ENCODE peak calls at places on chromosomes 1 and 21, in six cellular contexts. One of them, this sample, is unnamed. For H3K36me3, the result is how much of the 10 kb centered on the place peaks cover.

GRCh38 chr1:157580179-157580827 is 17.6 kb downstream of the FCRL4 start:
- DNase-seq in cardiac muscle cell: peak
- DNase-seq in Caco-2: peak
- DNase-seq in NT2/D1: peak
- DNase-seq in neural progenitor cell: peak
- DNase-seq in effector memory CD4-positive, alpha-beta T cell: no peak
- DNase-seq in this sample: peak

GRCh38 chr21:44888581-44889550 is 15.4 kb upstream of the PTTG1IP start:
- DNase-seq in cardiac muscle cell: no peak
- DNase-seq in Caco-2: no peak
- DNase-seq in NT2/D1: no peak
- DNase-seq in neural progenitor cell: no peak
- DNase-seq in effector memory CD4-positive, alpha-beta T cell: no peak
- DNase-seq in this sample: peak

GRCh38 chr1:6330410-6330827 is 63.1 kb downstream of the ACOT7 start:
- DNase-seq in cardiac muscle cell: peak
- DNase-seq in Caco-2: no peak
- DNase-seq in NT2/D1: no peak
- DNase-seq in neural progenitor cell: no peak
- DNase-seq in effector memory CD4-positive, alpha-beta T cell: no peak
- DNase-seq in this sample: no peak

GRCh38 chr1:100543640-100544039 is 5.7 kb downstream of the GPR88 start:
- DNase-seq in cardiac muscle cell: no peak
- DNase-seq in Caco-2: peak
- DNase-seq in NT2/D1: no peak
- DNase-seq in neural progenitor cell: peak
- DNase-seq in effector memory CD4-positive, alpha-beta T cell: no peak
- DNase-seq in this sample: peak

GRCh38 chr1:39205102-39205780 is 746 bp downstream of the MACF1 start:
- DNase-seq in cardiac muscle cell: peak
- DNase-seq in Caco-2: no peak
- DNase-seq in NT2/D1: no peak
- DNase-seq in neural progenitor cell: no peak
- DNase-seq in effector memory CD4-positive, alpha-beta T cell: peak
- DNase-seq in this sample: no peak

GRCh38 chr1:213979751-213980605 is 7.8 kb upstream of the PROX1 start:
- DNase-seq in cardiac muscle cell: no peak
- DNase-seq in Caco-2: no peak
- DNase-seq in NT2/D1: no peak
- DNase-seq in neural progenitor cell: peak
- DNase-seq in effector memory CD4-positive, alpha-beta T cell: no peak
- DNase-seq in this sample: peak

GRCh38 chr1:40774266-40774998 is 9.2 kb upstream of the KCNQ4 start:
- DNase-seq in cardiac muscle cell: peak
- DNase-seq in Caco-2: peak
- DNase-seq in NT2/D1: peak
- DNase-seq in neural progenitor cell: peak
- DNase-seq in effector memory CD4-positive, alpha-beta T cell: peak
- DNase-seq in this sample: peak

GRCh38 chr1:30380625-30380984 is 342.8 kb downstream of the MATN1 start:
- DNase-seq in cardiac muscle cell: no peak
- DNase-seq in Caco-2: no peak
- DNase-seq in NT2/D1: no peak
- DNase-seq in neural progenitor cell: no peak
- DNase-seq in effector memory CD4-positive, alpha-beta T cell: no peak
- DNase-seq in this sample: no peak

GRCh38 chr1:223709598-223709997 is 2.7 kb upstream of the CAPN2 start:
- DNase-seq in cardiac muscle cell: peak
- DNase-seq in Caco-2: no peak
- DNase-seq in NT2/D1: no peak
- DNase-seq in neural progenitor cell: no peak
- DNase-seq in effector memory CD4-positive, alpha-beta T cell: no peak
- DNase-seq in this sample: no peak

GRCh38 chr1:27314737-27315136 is 7.2 kb upstream of the TMEM222 start:
- DNase-seq in cardiac muscle cell: no peak
- DNase-seq in Caco-2: no peak
- DNase-seq in NT2/D1: no peak
- DNase-seq in neural progenitor cell: no peak
- DNase-seq in effector memory CD4-positive, alpha-beta T cell: no peak
- DNase-seq in this sample: no peak

GRCh38 chr1:220294754-220295419 is 22.6 kb upstream of the RAB3GAP2 start:
- DNase-seq in cardiac muscle cell: peak
- DNase-seq in Caco-2: no peak
- DNase-seq in NT2/D1: no peak
- DNase-seq in neural progenitor cell: no peak
- DNase-seq in effector memory CD4-positive, alpha-beta T cell: no peak
- DNase-seq in this sample: no peak

GRCh38 chr1:85894651-85895050 is 186.4 kb upstream of the ZNHIT6 start:
- DNase-seq in cardiac muscle cell: peak
- DNase-seq in Caco-2: peak
- DNase-seq in NT2/D1: peak
- DNase-seq in neural progenitor cell: peak
- DNase-seq in effector memory CD4-positive, alpha-beta T cell: no peak
- DNase-seq in this sample: peak

GRCh38 chr1:20589331-20590312 is 725 bp downstream of the CDA start:
- DNase-seq in cardiac muscle cell: peak
- DNase-seq in Caco-2: no peak
- DNase-seq in NT2/D1: no peak
- DNase-seq in neural progenitor cell: peak
- DNase-seq in effector memory CD4-positive, alpha-beta T cell: no peak
- DNase-seq in this sample: peak

GRCh38 chr21:45013271-45013841 is 61.0 kb upstream of the ADARB1 start:
- DNase-seq in cardiac muscle cell: no peak
- DNase-seq in Caco-2: peak
- DNase-seq in NT2/D1: no peak
- DNase-seq in neural progenitor cell: no peak
- DNase-seq in effector memory CD4-positive, alpha-beta T cell: no peak
- DNase-seq in this sample: peak

GRCh38 chr1:96191165-96191564 is 530.4 kb upstream of the PTBP2 start:
- DNase-seq in cardiac muscle cell: no peak
- DNase-seq in Caco-2: no peak
- DNase-seq in NT2/D1: no peak
- DNase-seq in neural progenitor cell: no peak
- DNase-seq in effector memory CD4-positive, alpha-beta T cell: no peak
- DNase-seq in this sample: no peak

GRCh38 chr1:158067651-158068050 is 74.2 kb downstream of the KIRREL1 start:
- DNase-seq in cardiac muscle cell: peak
- DNase-seq in Caco-2: no peak
- DNase-seq in NT2/D1: no peak
- DNase-seq in neural progenitor cell: peak
- DNase-seq in effector memory CD4-positive, alpha-beta T cell: no peak
- DNase-seq in this sample: no peak

GRCh38 chr1:17886838-17887441 is 131.8 kb downstream of the ACTL8 start:
- DNase-seq in cardiac muscle cell: no peak
- DNase-seq in Caco-2: no peak
- DNase-seq in NT2/D1: no peak
- DNase-seq in neural progenitor cell: no peak
- DNase-seq in effector memory CD4-positive, alpha-beta T cell: no peak
- DNase-seq in this sample: peak

GRCh38 chr1:208134491-208134890 is 109.7 kb downstream of the PLXNA2 start:
- DNase-seq in cardiac muscle cell: no peak
- DNase-seq in Caco-2: no peak
- DNase-seq in NT2/D1: no peak
- DNase-seq in neural progenitor cell: peak
- DNase-seq in effector memory CD4-positive, alpha-beta T cell: no peak
- DNase-seq in this sample: no peak

GRCh38 chr1:150960646-150961045 is 14.0 kb downstream of the CERS2 start:
- DNase-seq in cardiac muscle cell: no peak
- DNase-seq in Caco-2: no peak
- DNase-seq in NT2/D1: no peak
- DNase-seq in neural progenitor cell: no peak
- DNase-seq in effector memory CD4-positive, alpha-beta T cell: no peak
- DNase-seq in this sample: no peak
- H3K36me3 ChIP-seq in cardiac muscle cell: under half
- H3K36me3 ChIP-seq in Caco-2: under half
- H3K36me3 ChIP-seq in NT2/D1: half or more
- H3K36me3 ChIP-seq in neural progenitor cell: under half
- H3K36me3 ChIP-seq in effector memory CD4-positive, alpha-beta T cell: half or more
- H3K36me3 ChIP-seq in this sample: under half

GRCh38 chr1:32105338-32105737 is 2.5 kb upstream of the KPNA6 start:
- DNase-seq in cardiac muscle cell: no peak
- DNase-seq in Caco-2: no peak
- DNase-seq in NT2/D1: no peak
- DNase-seq in neural progenitor cell: no peak
- DNase-seq in effector memory CD4-positive, alpha-beta T cell: no peak
- DNase-seq in this sample: no peak

GRCh38 chr1:32106663-32107273 is 1.1 kb upstream of the KPNA6 start:
- DNase-seq in cardiac muscle cell: no peak
- DNase-seq in Caco-2: no peak
- DNase-seq in NT2/D1: no peak
- DNase-seq in neural progenitor cell: no peak
- DNase-seq in effector memory CD4-positive, alpha-beta T cell: no peak
- DNase-seq in this sample: no peak

GRCh38 chr1:32101233-32101681 is 6.6 kb upstream of the KPNA6 start:
- DNase-seq in cardiac muscle cell: peak
- DNase-seq in Caco-2: peak
- DNase-seq in NT2/D1: no peak
- DNase-seq in neural progenitor cell: no peak
- DNase-seq in effector memory CD4-positive, alpha-beta T cell: no peak
- DNase-seq in this sample: no peak

GRCh38 chr1:32100359-32100758 is 7.5 kb upstream of the KPNA6 start:
- DNase-seq in cardiac muscle cell: peak
- DNase-seq in Caco-2: no peak
- DNase-seq in NT2/D1: no peak
- DNase-seq in neural progenitor cell: no peak
- DNase-seq in effector memory CD4-positive, alpha-beta T cell: no peak
- DNase-seq in this sample: no peak

GRCh38 chr1:32104127-32104526 is 3.7 kb upstream of the KPNA6 start:
- DNase-seq in cardiac muscle cell: no peak
- DNase-seq in Caco-2: peak
- DNase-seq in NT2/D1: no peak
- DNase-seq in neural progenitor cell: no peak
- DNase-seq in effector memory CD4-positive, alpha-beta T cell: no peak
- DNase-seq in this sample: peak
- H3K36me3 ChIP-seq in cardiac muscle cell: under half
- H3K36me3 ChIP-seq in Caco-2: under half
- H3K36me3 ChIP-seq in NT2/D1: under half
- H3K36me3 ChIP-seq in neural progenitor cell: under half
- H3K36me3 ChIP-seq in effector memory CD4-positive, alpha-beta T cell: under half
- H3K36me3 ChIP-seq in this sample: under half

GRCh38 chr1:24980836-24981631 is 51.0 kb upstream of the RUNX3 start:
- DNase-seq in cardiac muscle cell: no peak
- DNase-seq in Caco-2: no peak
- DNase-seq in NT2/D1: no peak
- DNase-seq in neural progenitor cell: no peak
- DNase-seq in effector memory CD4-positive, alpha-beta T cell: no peak
- DNase-seq in this sample: no peak
- H3K36me3 ChIP-seq in cardiac muscle cell: under half
- H3K36me3 ChIP-seq in Caco-2: under half
- H3K36me3 ChIP-seq in NT2/D1: under half
- H3K36me3 ChIP-seq in neural progenitor cell: under half
- H3K36me3 ChIP-seq in effector memory CD4-positive, alpha-beta T cell: under half
- H3K36me3 ChIP-seq in this sample: under half

DNA sequence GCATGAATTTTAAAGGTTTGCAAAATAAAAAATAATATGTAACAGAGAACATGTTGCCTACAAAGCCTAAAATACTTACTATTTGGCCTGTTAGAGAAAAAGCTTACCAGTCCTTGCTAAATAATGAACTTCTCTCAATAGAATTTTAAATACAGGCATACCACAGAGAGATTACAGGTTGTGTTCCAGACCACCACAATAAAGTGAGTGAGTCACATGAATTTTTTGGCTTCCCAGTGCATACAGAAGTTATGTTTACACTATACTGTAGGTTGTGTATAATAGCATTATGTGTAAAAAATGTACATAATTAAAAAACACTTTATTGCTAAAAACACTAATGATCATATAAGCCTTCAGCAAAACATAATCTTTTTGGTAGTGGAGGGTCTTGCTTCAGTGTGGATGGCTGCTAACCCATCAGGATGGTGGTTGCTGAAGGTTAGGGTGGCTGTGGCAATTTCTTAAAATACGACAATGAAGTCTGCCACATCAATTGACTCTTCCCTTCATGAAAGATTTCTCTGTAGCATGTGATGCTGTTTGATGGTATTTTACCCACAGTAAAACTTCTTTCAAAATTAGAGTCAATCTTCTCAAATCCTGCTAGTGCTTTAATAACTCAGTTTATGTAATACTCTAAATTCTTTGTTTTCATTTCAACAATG is 48.6 kb downstream of the SCYL3 start:
- DNase-seq in cardiac muscle cell: no peak
- DNase-seq in Caco-2: no peak
- DNase-seq in NT2/D1: no peak
- DNase-seq in neural progenitor cell: no peak
- DNase-seq in effector memory CD4-positive, alpha-beta T cell: no peak
- DNase-seq in this sample: no peak
- H3K36me3 ChIP-seq in cardiac muscle cell: under half
- H3K36me3 ChIP-seq in Caco-2: under half
- H3K36me3 ChIP-seq in NT2/D1: half or more
- H3K36me3 ChIP-seq in neural progenitor cell: under half
- H3K36me3 ChIP-seq in effector memory CD4-positive, alpha-beta T cell: under half
- H3K36me3 ChIP-seq in this sample: under half

DNA sequence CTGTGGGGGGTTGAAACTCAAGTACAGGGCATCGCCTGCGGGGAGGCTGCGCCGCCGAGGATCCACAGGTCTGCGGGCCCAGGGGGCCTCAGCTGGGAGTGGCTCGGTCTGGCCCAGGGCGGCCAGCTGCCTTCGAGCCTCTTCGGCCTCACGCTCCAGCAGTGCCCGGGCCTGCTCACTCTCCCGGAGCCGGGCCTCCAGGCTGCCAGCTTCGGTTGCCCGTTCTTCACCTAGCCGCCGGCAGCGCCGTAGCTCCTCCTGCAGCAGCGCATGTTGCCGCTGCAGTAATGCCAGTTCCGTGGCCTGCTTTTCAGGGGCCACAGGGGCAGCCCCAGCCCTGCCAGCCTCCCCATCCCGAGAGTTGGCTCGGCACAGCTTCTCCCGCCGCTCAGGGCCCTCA is 9.4 kb downstream of the RXFP4 start:
- DNase-seq in cardiac muscle cell: no peak
- DNase-seq in Caco-2: no peak
- DNase-seq in NT2/D1: no peak
- DNase-seq in neural progenitor cell: no peak
- DNase-seq in effector memory CD4-positive, alpha-beta T cell: no peak
- DNase-seq in this sample: peak
- H3K36me3 ChIP-seq in cardiac muscle cell: half or more
- H3K36me3 ChIP-seq in Caco-2: under half
- H3K36me3 ChIP-seq in NT2/D1: half or more
- H3K36me3 ChIP-seq in neural progenitor cell: under half
- H3K36me3 ChIP-seq in effector memory CD4-positive, alpha-beta T cell: half or more
- H3K36me3 ChIP-seq in this sample: under half

GRCh38 chr1:88885933-88886332 is 5.4 kb downstream of the GTF2B start:
- DNase-seq in cardiac muscle cell: no peak
- DNase-seq in Caco-2: no peak
- DNase-seq in NT2/D1: no peak
- DNase-seq in neural progenitor cell: no peak
- DNase-seq in effector memory CD4-positive, alpha-beta T cell: no peak
- DNase-seq in this sample: no peak
- H3K36me3 ChIP-seq in cardiac muscle cell: under half
- H3K36me3 ChIP-seq in Caco-2: under half
- H3K36me3 ChIP-seq in NT2/D1: half or more
- H3K36me3 ChIP-seq in neural progenitor cell: under half
- H3K36me3 ChIP-seq in effector memory CD4-positive, alpha-beta T cell: under half
- H3K36me3 ChIP-seq in this sample: under half

This sample was measured in H7.